ENCODE peak calls at places on chromosomes 1 and 21, in eight cellular contexts. J, Y, X, O, B, M, A and Q are unnamed samples.
A peak's percentile ranks its signal among the peaks of the same experiment; 100 is the strongest.

GRCh38 chr1:9823693-9823942 is 147 bp downstream of the CLSTN1 start:
- DNase-seq in B (no peak), A (no peak), Y (no peak), O (no peak), J (no peak), M (no peak), X (peak; percentile 60), Q (no peak)

GRCh38 chr1:30400436-30400975 is 322.9 kb downstream of the MATN1 start:
- DNase-seq in M (peak; percentile 11), X (no peak), B (no peak), A (peak; percentile 25), Y (no peak), O (no peak), J (no peak), Q (no peak)

GRCh38 chr1:177975588-177976495 is 6.0 kb upstream of the SEC16B start:
- DNase-seq in A (no peak), O (no peak), Y (peak; percentile 99), M (no peak), J (peak; percentile 46), X (no peak), B (no peak), Q (no peak)

GRCh38 chr1:53278294-53278693 is 40.0 kb upstream of the MAGOH start:
- DNase-seq in A (peak; percentile 72), M (peak; percentile 86), Y (peak; percentile 26), B (peak; percentile 87), O (peak; percentile 74), J (no peak), X (peak; percentile 75), Q (peak; percentile 60)

GRCh38 chr1:40450491-40451237 is 388 bp downstream of the ZFP69B start:
- DNase-seq in O (peak; percentile 30), B (peak; percentile 77), X (no peak), M (peak; percentile 55), J (no peak), Y (peak; percentile 59), A (no peak), Q (peak; percentile 83)

GRCh38 chr1:228016653-228017355 is 10.0 kb downstream of the WNT3A start:
- DNase-seq in O (no peak), A (no peak), B (peak; percentile 26), X (no peak), Y (no peak), J (no peak), M (no peak), Q (no peak)

GRCh38 chr1:226424228-226425003 is 16.5 kb upstream of the PARP1 start:
- DNase-seq in Y (peak; percentile 15), X (peak; percentile 81), A (no peak), M (no peak), B (peak; percentile 58), J (no peak), O (no peak), Q (no peak)

GRCh38 chr1:70504821-70505193 is 93.7 kb downstream of the CTH start:
- DNase-seq in J (peak; percentile 70), A (no peak), M (no peak), Y (peak; percentile 60), X (no peak), O (no peak), B (no peak), Q (no peak)

GRCh38 chr1:184937729-184938128 is 36.6 kb downstream of the NIBAN1 start:
- DNase-seq in M (no peak), Y (no peak), J (no peak), X (no peak), O (no peak), A (no peak), B (no peak), Q (no peak)

GRCh38 chr1:227894306-227894721 is 53.4 kb downstream of the WNT9A start:
- DNase-seq in Y (no peak), M (peak; percentile 44), J (no peak), X (no peak), B (no peak), A (peak; percentile 45), O (no peak), Q (no peak)

GRCh38 chr1:53206735-53207379 is 10.2 kb downstream of the CPT2 start:
- DNase-seq in B (no peak), X (no peak), J (no peak), M (no peak), Y (no peak), O (no peak), A (no peak), Q (no peak)

GRCh38 chr1:195745170-195746009 is 862.9 kb downstream of the KCNT2 start:
- DNase-seq in X (no peak), A (no peak), Y (no peak), M (no peak), O (no peak), J (no peak), B (no peak), Q (no peak)

GRCh38 chr1:3405974-3406867 is 48.2 kb upstream of the ARHGEF16 start:
- DNase-seq in A (no peak), X (no peak), B (no peak), M (no peak), O (no peak), Y (no peak), J (no peak), Q (no peak)

GRCh38 chr1:225866061-225866844 is 15.9 kb downstream of the TMEM63A start:
- DNase-seq in Y (peak; percentile 44), J (no peak), O (no peak), X (no peak), B (peak; percentile 63), A (peak; percentile 50), M (no peak), Q (peak; percentile 65)

GRCh38 chr21:42518216-42518615 is 4.6 kb downstream of the SLC37A1 start:
- DNase-seq in X (no peak), B (no peak), J (no peak), O (no peak), Y (peak; percentile 93), M (no peak), A (no peak), Q (no peak)

GRCh38 chr1:161910516-161911077 is 113.1 kb downstream of the OLFML2B start:
- DNase-seq in X (no peak), J (no peak), B (no peak), A (no peak), M (no peak), O (no peak), Y (no peak), Q (no peak)

GRCh38 chr1:208036177-208036808 is 125.4 kb upstream of the CD34 start:
- DNase-seq in O (no peak), Y (peak; percentile 31), J (no peak), M (no peak), A (no peak), B (peak; percentile 57), X (no peak), Q (no peak)

GRCh38 chr1:26961826-26962225 is 1.6 kb upstream of the KDF1 start:
- DNase-seq in J (peak; percentile 93), O (no peak), A (no peak), Y (peak; percentile 38), X (no peak), B (no peak), M (no peak), Q (no peak)

GRCh38 chr1:175073054-175073453 is 5.4 kb downstream of the TNN start:
- DNase-seq in A (no peak), Y (no peak), O (no peak), B (no peak), M (no peak), X (no peak), J (no peak), Q (no peak)

GRCh38 chr1:20248954-20249612 is 41.6 kb upstream of the VWA5B1 start:
- DNase-seq in B (no peak), Y (no peak), X (no peak), O (no peak), M (no peak), J (no peak), A (no peak), Q (no peak)

GRCh38 chr1:186102559-186103148 is 272.4 kb downstream of the TPR start:
- DNase-seq in M (no peak), Y (peak; percentile 22), J (peak; percentile 44), A (no peak), X (no peak), O (no peak), B (no peak), Q (no peak)

GRCh38 chr1:158163000-158163947 is 17.4 kb upstream of the CD1D start:
- DNase-seq in Y (no peak), A (no peak), X (no peak), O (no peak), J (no peak), B (peak; percentile 51), M (no peak), Q (no peak)